ENCODE peak calls at places on chromosomes 2 and 18, in nine cellular contexts. One of them, this sample, is unnamed. For H3K4me1, the result is how much of the 10 kb centered on the place peaks cover.

GRCh38 chr2:70939001-70939846 is 3.5 kb downstream of the ATP6V1B1 start:
- DNase-seq in mammary epithelial cell: no peak
- DNase-seq in IMR-90: no peak
- DNase-seq in spleen: no peak
- DNase-seq in naive thymus-derived CD4-positive, alpha-beta T cell: no peak
- DNase-seq in neuronal stem cell: peak
- DNase-seq in heart left ventricle: peak
- DNase-seq in heart right ventricle: no peak
- DNase-seq in tibial artery: peak
- DNase-seq in this sample: no peak

GRCh38 chr18:5288517-5288935 is 7.0 kb downstream of the ZBTB14 start:
- DNase-seq in heart left ventricle: no peak
- DNase-seq in neuronal stem cell: no peak
- DNase-seq in IMR-90: no peak
- DNase-seq in tibial artery: no peak
- DNase-seq in naive thymus-derived CD4-positive, alpha-beta T cell: no peak
- DNase-seq in mammary epithelial cell: no peak
- DNase-seq in spleen: no peak
- DNase-seq in heart right ventricle: no peak
- DNase-seq in this sample: no peak

GRCh38 chr2:175234650-175235049 is 53.1 kb upstream of the ATP5MC3 start:
- DNase-seq in IMR-90: no peak
- DNase-seq in tibial artery: no peak
- DNase-seq in neuronal stem cell: no peak
- DNase-seq in heart right ventricle: no peak
- DNase-seq in naive thymus-derived CD4-positive, alpha-beta T cell: no peak
- DNase-seq in spleen: no peak
- DNase-seq in mammary epithelial cell: no peak
- DNase-seq in heart left ventricle: no peak
- DNase-seq in this sample: no peak

GRCh38 chr2:45943231-45944044 is 292.0 kb downstream of the PRKCE start:
- DNase-seq in IMR-90: no peak
- DNase-seq in naive thymus-derived CD4-positive, alpha-beta T cell: no peak
- DNase-seq in heart right ventricle: no peak
- DNase-seq in heart left ventricle: no peak
- DNase-seq in tibial artery: no peak
- DNase-seq in mammary epithelial cell: no peak
- DNase-seq in neuronal stem cell: no peak
- DNase-seq in spleen: no peak
- DNase-seq in this sample: no peak

GRCh38 chr2:199734651-199735050 is 116.3 kb downstream of the FTCDNL1 start:
- DNase-seq in heart right ventricle: no peak
- DNase-seq in heart left ventricle: no peak
- DNase-seq in neuronal stem cell: no peak
- DNase-seq in mammary epithelial cell: no peak
- DNase-seq in IMR-90: no peak
- DNase-seq in spleen: no peak
- DNase-seq in tibial artery: no peak
- DNase-seq in naive thymus-derived CD4-positive, alpha-beta T cell: no peak
- DNase-seq in this sample: no peak

GRCh38 chr2:72917875-72918660 is 749 bp downstream of the EMX1 start:
- DNase-seq in heart right ventricle: no peak
- DNase-seq in spleen: peak
- DNase-seq in mammary epithelial cell: no peak
- DNase-seq in neuronal stem cell: no peak
- DNase-seq in naive thymus-derived CD4-positive, alpha-beta T cell: peak
- DNase-seq in heart left ventricle: no peak
- DNase-seq in IMR-90: no peak
- DNase-seq in tibial artery: peak
- DNase-seq in this sample: no peak

GRCh38 chr2:237627463-237628321 is at the start of gene LRRFIP1:
- DNase-seq in neuronal stem cell: no peak
- DNase-seq in tibial artery: no peak
- DNase-seq in spleen: peak
- DNase-seq in IMR-90: no peak
- DNase-seq in naive thymus-derived CD4-positive, alpha-beta T cell: no peak
- DNase-seq in heart right ventricle: no peak
- DNase-seq in mammary epithelial cell: no peak
- DNase-seq in heart left ventricle: peak
- DNase-seq in this sample: no peak

GRCh38 chr18:23540867-23541266 is 37.6 kb downstream of the RMC1 start:
- DNase-seq in mammary epithelial cell: no peak
- DNase-seq in heart right ventricle: no peak
- DNase-seq in naive thymus-derived CD4-positive, alpha-beta T cell: peak
- DNase-seq in neuronal stem cell: no peak
- DNase-seq in spleen: no peak
- DNase-seq in tibial artery: no peak
- DNase-seq in heart left ventricle: no peak
- DNase-seq in IMR-90: peak
- DNase-seq in this sample: no peak

GRCh38 chr18:42108071-42108470 is 153.0 kb downstream of the PIK3C3 start:
- DNase-seq in tibial artery: no peak
- DNase-seq in heart right ventricle: no peak
- DNase-seq in neuronal stem cell: no peak
- DNase-seq in mammary epithelial cell: no peak
- DNase-seq in IMR-90: no peak
- DNase-seq in heart left ventricle: no peak
- DNase-seq in naive thymus-derived CD4-positive, alpha-beta T cell: no peak
- DNase-seq in spleen: no peak
- DNase-seq in this sample: no peak

GRCh38 chr2:239101807-239102206 is 253.9 kb downstream of the TWIST2 start:
- DNase-seq in neuronal stem cell: no peak
- DNase-seq in naive thymus-derived CD4-positive, alpha-beta T cell: no peak
- DNase-seq in heart left ventricle: no peak
- DNase-seq in tibial artery: no peak
- DNase-seq in mammary epithelial cell: no peak
- DNase-seq in heart right ventricle: no peak
- DNase-seq in spleen: no peak
- DNase-seq in IMR-90: no peak
- DNase-seq in this sample: no peak

GRCh38 chr2:191167766-191168165 is 17.0 kb upstream of the STAT4 start:
- DNase-seq in heart left ventricle: no peak
- DNase-seq in neuronal stem cell: no peak
- DNase-seq in naive thymus-derived CD4-positive, alpha-beta T cell: no peak
- DNase-seq in IMR-90: peak
- DNase-seq in tibial artery: no peak
- DNase-seq in mammary epithelial cell: no peak
- DNase-seq in heart right ventricle: peak
- DNase-seq in spleen: no peak
- DNase-seq in this sample: no peak

GRCh38 chr18:79926715-79927596 is 24.5 kb downstream of the SLC66A2 start:
- DNase-seq in neuronal stem cell: no peak
- DNase-seq in spleen: peak
- DNase-seq in naive thymus-derived CD4-positive, alpha-beta T cell: no peak
- DNase-seq in mammary epithelial cell: no peak
- DNase-seq in tibial artery: peak
- DNase-seq in IMR-90: no peak
- DNase-seq in heart right ventricle: no peak
- DNase-seq in heart left ventricle: no peak
- DNase-seq in this sample: no peak

GRCh38 chr2:161546635-161547034 is 77.6 kb upstream of the SLC4A10 start:
- DNase-seq in tibial artery: no peak
- DNase-seq in spleen: no peak
- DNase-seq in neuronal stem cell: no peak
- DNase-seq in heart left ventricle: no peak
- DNase-seq in IMR-90: no peak
- DNase-seq in heart right ventricle: no peak
- DNase-seq in mammary epithelial cell: no peak
- DNase-seq in naive thymus-derived CD4-positive, alpha-beta T cell: no peak
- DNase-seq in this sample: no peak

GRCh38 chr18:8124232-8125146 is 484.7 kb upstream of the RAB12 start:
- DNase-seq in tibial artery: no peak
- DNase-seq in heart left ventricle: no peak
- DNase-seq in neuronal stem cell: no peak
- DNase-seq in IMR-90: no peak
- DNase-seq in mammary epithelial cell: no peak
- DNase-seq in heart right ventricle: no peak
- DNase-seq in spleen: no peak
- DNase-seq in naive thymus-derived CD4-positive, alpha-beta T cell: no peak
- DNase-seq in this sample: no peak

GRCh38 chr18:8117008-8117376 is 492.2 kb upstream of the RAB12 start:
- DNase-seq in mammary epithelial cell: no peak
- DNase-seq in heart left ventricle: no peak
- DNase-seq in IMR-90: peak
- DNase-seq in neuronal stem cell: no peak
- DNase-seq in spleen: no peak
- DNase-seq in naive thymus-derived CD4-positive, alpha-beta T cell: no peak
- DNase-seq in heart right ventricle: no peak
- DNase-seq in tibial artery: no peak
- DNase-seq in this sample: no peak

GRCh38 chr18:8116346-8117007 is 492.8 kb upstream of the RAB12 start:
- DNase-seq in neuronal stem cell: no peak
- DNase-seq in mammary epithelial cell: peak
- DNase-seq in heart left ventricle: no peak
- DNase-seq in heart right ventricle: no peak
- DNase-seq in naive thymus-derived CD4-positive, alpha-beta T cell: no peak
- DNase-seq in IMR-90: peak
- DNase-seq in spleen: no peak
- DNase-seq in tibial artery: no peak
- DNase-seq in this sample: no peak

GRCh38 chr18:8121942-8122480 is 487.2 kb upstream of the RAB12 start:
- DNase-seq in heart right ventricle: no peak
- DNase-seq in naive thymus-derived CD4-positive, alpha-beta T cell: no peak
- DNase-seq in IMR-90: peak
- DNase-seq in mammary epithelial cell: peak
- DNase-seq in tibial artery: no peak
- DNase-seq in spleen: no peak
- DNase-seq in neuronal stem cell: no peak
- DNase-seq in heart left ventricle: no peak
- DNase-seq in this sample: no peak

DNA sequence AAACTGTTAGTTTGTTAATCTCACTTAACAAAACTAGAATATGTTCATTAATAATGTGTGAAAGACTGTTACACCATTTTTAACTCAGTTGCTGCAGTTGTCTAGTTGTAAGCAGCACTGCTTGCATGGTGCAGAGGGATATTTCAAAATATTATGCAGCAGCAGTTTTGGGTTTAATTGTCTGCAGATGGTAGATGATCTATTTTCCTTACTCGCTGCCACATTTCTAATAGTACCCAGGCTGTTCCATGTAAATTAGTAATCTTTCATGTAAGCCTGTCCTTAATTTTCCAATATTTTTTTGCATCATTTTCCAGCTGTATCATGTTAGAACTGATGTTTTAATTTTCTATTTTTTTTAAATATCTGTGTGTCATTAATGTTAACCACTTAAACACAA is 488.1 kb upstream of the RAB12 start:
- DNase-seq in neuronal stem cell: no peak
- DNase-seq in mammary epithelial cell: no peak
- DNase-seq in heart left ventricle: no peak
- DNase-seq in heart right ventricle: no peak
- DNase-seq in spleen: no peak
- DNase-seq in tibial artery: no peak
- DNase-seq in naive thymus-derived CD4-positive, alpha-beta T cell: no peak
- DNase-seq in IMR-90: no peak
- DNase-seq in this sample: no peak
- H3K4me1 ChIP-seq in neuronal stem cell: under half
- H3K4me1 ChIP-seq in mammary epithelial cell: under half
- H3K4me1 ChIP-seq in heart left ventricle: under half
- H3K4me1 ChIP-seq in heart right ventricle: under half
- H3K4me1 ChIP-seq in spleen: under half
- H3K4me1 ChIP-seq in tibial artery: under half
- H3K4me1 ChIP-seq in naive thymus-derived CD4-positive, alpha-beta T cell: under half
- H3K4me1 ChIP-seq in IMR-90: under half
- H3K4me1 ChIP-seq in this sample: under half

DNA sequence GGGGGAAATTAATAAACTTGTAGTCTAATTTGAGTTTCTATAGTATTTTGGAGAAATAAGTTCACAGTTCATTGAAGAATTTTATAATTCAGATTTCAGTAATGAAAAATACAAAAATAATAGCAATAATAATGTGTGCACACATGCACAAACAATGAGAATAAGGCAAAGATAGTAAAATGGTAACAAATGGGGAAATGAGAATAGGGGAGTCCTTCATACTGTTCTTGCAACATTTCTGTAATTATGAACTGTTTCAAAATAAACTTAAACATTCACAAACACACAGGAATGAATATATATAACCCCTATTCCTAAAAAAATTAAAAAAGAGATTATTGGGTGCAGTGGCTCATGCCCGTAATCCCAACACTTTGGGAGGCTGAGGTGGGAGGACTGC is 63.9 kb downstream of the SPRED2 start:
- DNase-seq in tibial artery: no peak
- DNase-seq in IMR-90: no peak
- DNase-seq in heart right ventricle: no peak
- DNase-seq in heart left ventricle: no peak
- DNase-seq in naive thymus-derived CD4-positive, alpha-beta T cell: no peak
- DNase-seq in spleen: no peak
- DNase-seq in mammary epithelial cell: no peak
- DNase-seq in neuronal stem cell: no peak
- DNase-seq in this sample: no peak
- H3K4me1 ChIP-seq in tibial artery: under half
- H3K4me1 ChIP-seq in IMR-90: under half
- H3K4me1 ChIP-seq in heart right ventricle: under half
- H3K4me1 ChIP-seq in heart left ventricle: under half
- H3K4me1 ChIP-seq in naive thymus-derived CD4-positive, alpha-beta T cell: under half
- H3K4me1 ChIP-seq in spleen: under half
- H3K4me1 ChIP-seq in mammary epithelial cell: under half
- H3K4me1 ChIP-seq in neuronal stem cell: under half
- H3K4me1 ChIP-seq in this sample: half or more

DNA sequence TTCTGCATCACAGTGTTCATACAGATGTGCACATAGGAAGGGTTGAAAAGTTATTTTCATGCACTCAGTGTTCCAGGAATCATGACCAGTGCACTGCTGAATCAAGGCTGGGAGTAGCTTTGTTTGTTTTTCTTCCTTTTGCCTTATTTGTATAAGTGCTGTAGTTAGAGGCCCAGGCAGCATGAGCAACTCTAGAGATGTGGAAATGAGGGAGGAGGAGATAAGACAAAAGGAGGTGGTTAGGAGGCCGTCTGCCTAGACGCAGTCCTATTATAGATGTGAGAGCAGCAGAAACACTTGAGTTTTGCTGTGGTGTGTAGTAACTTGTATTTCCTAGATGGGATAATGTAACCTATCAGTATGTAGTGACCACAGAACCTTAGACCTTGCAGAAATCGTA is 264.3 kb upstream of the RASGRP3 start:
- DNase-seq in mammary epithelial cell: peak
- DNase-seq in tibial artery: peak
- DNase-seq in spleen: no peak
- DNase-seq in heart right ventricle: no peak
- DNase-seq in IMR-90: peak
- DNase-seq in neuronal stem cell: no peak
- DNase-seq in heart left ventricle: no peak
- DNase-seq in naive thymus-derived CD4-positive, alpha-beta T cell: no peak
- DNase-seq in this sample: peak
- H3K4me1 ChIP-seq in mammary epithelial cell: half or more
- H3K4me1 ChIP-seq in tibial artery: half or more
- H3K4me1 ChIP-seq in spleen: under half
- H3K4me1 ChIP-seq in heart right ventricle: under half
- H3K4me1 ChIP-seq in IMR-90: under half
- H3K4me1 ChIP-seq in neuronal stem cell: under half
- H3K4me1 ChIP-seq in heart left ventricle: under half
- H3K4me1 ChIP-seq in naive thymus-derived CD4-positive, alpha-beta T cell: under half
- H3K4me1 ChIP-seq in this sample: under half

DNA sequence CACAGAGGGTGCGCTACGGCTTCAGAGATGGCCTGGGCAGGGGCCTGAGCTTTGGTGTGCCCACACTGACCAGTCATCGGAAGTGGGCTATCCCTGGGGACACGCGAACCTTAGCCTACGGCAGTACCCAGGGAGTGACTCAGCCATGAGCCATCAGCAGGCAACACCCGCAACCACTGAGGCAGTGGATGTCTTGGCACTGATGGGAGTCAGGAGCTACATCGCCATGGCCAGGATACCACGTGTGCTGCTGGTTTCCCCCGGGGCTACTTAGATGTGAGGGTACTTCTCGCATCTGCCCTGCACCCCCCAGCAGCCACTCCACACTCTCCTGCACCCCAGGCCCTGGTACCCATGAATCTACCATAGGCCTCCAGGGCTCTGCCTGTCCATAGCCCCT is 12.8 kb upstream of the HPCAL1 start:
- DNase-seq in IMR-90: peak
- DNase-seq in spleen: no peak
- DNase-seq in tibial artery: no peak
- DNase-seq in neuronal stem cell: no peak
- DNase-seq in naive thymus-derived CD4-positive, alpha-beta T cell: no peak
- DNase-seq in heart right ventricle: no peak
- DNase-seq in heart left ventricle: no peak
- DNase-seq in mammary epithelial cell: peak
- DNase-seq in this sample: no peak
- H3K4me1 ChIP-seq in IMR-90: under half
- H3K4me1 ChIP-seq in spleen: under half
- H3K4me1 ChIP-seq in tibial artery: under half
- H3K4me1 ChIP-seq in neuronal stem cell: under half
- H3K4me1 ChIP-seq in naive thymus-derived CD4-positive, alpha-beta T cell: under half
- H3K4me1 ChIP-seq in heart right ventricle: under half
- H3K4me1 ChIP-seq in heart left ventricle: under half
- H3K4me1 ChIP-seq in mammary epithelial cell: under half
- H3K4me1 ChIP-seq in this sample: under half

This sample was measured in right atrium auricular region.